ENCODE peak calls at places on chromosomes 12 and 14, in five cellular contexts. One of them, this sample, is unnamed.

GRCh38 chr12:132275110-132275531 is 54.3 kb downstream of the GALNT9 start:
- DNase-seq in activated T-helper 1 cell treated with anti-CD3 and anti-CD28 coated beads, Interleukin-12 subunit alpha, Interleukin-12 subunit beta, Interleukin-2, Interleukin-4 antibody, amounts not matched to agents 30 ng/mL and 10 ng/mL and 1 ng/mL, durations not matched to agents 14 hours and 24 hours and 36 hours: no peak
- DNase-seq in NCI-H446: peak
- DNase-seq in Peyer's patch: no peak
- DNase-seq in Kasumi-1: no peak
- DNase-seq in this sample: no peak

GRCh38 chr14:105128059-105128458 is 40.5 kb downstream of the JAG2 start:
- DNase-seq in activated T-helper 1 cell treated with anti-CD3 and anti-CD28 coated beads, Interleukin-12 subunit alpha, Interleukin-12 subunit beta, Interleukin-2, Interleukin-4 antibody, amounts not matched to agents 30 ng/mL and 10 ng/mL and 1 ng/mL, durations not matched to agents 14 hours and 24 hours and 36 hours: no peak
- DNase-seq in NCI-H446: no peak
- DNase-seq in Peyer's patch: no peak
- DNase-seq in Kasumi-1: no peak
- DNase-seq in this sample: no peak

GRCh38 chr12:26244503-26244902 is 49.1 kb downstream of the SSPN start:
- DNase-seq in activated T-helper 1 cell treated with anti-CD3 and anti-CD28 coated beads, Interleukin-12 subunit alpha, Interleukin-12 subunit beta, Interleukin-2, Interleukin-4 antibody, amounts not matched to agents 30 ng/mL and 10 ng/mL and 1 ng/mL, durations not matched to agents 14 hours and 24 hours and 36 hours: no peak
- DNase-seq in NCI-H446: no peak
- DNase-seq in Peyer's patch: no peak
- DNase-seq in Kasumi-1: no peak
- DNase-seq in this sample: no peak

GRCh38 chr12:130566446-130567155 is 149.5 kb downstream of the RIMBP2 start:
- DNase-seq in activated T-helper 1 cell treated with anti-CD3 and anti-CD28 coated beads, Interleukin-12 subunit alpha, Interleukin-12 subunit beta, Interleukin-2, Interleukin-4 antibody, amounts not matched to agents 30 ng/mL and 10 ng/mL and 1 ng/mL, durations not matched to agents 14 hours and 24 hours and 36 hours: no peak
- DNase-seq in NCI-H446: no peak
- DNase-seq in Peyer's patch: no peak
- DNase-seq in Kasumi-1: no peak
- DNase-seq in this sample: no peak

GRCh38 chr14:36981832-36982528 is 190.4 kb downstream of the SLC25A21 start:
- DNase-seq in activated T-helper 1 cell treated with anti-CD3 and anti-CD28 coated beads, Interleukin-12 subunit alpha, Interleukin-12 subunit beta, Interleukin-2, Interleukin-4 antibody, amounts not matched to agents 30 ng/mL and 10 ng/mL and 1 ng/mL, durations not matched to agents 14 hours and 24 hours and 36 hours: no peak
- DNase-seq in NCI-H446: no peak
- DNase-seq in Peyer's patch: no peak
- DNase-seq in Kasumi-1: no peak
- DNase-seq in this sample: peak

GRCh38 chr12:2924019-2924418 is 33.3 kb downstream of the TULP3 start:
- DNase-seq in activated T-helper 1 cell treated with anti-CD3 and anti-CD28 coated beads, Interleukin-12 subunit alpha, Interleukin-12 subunit beta, Interleukin-2, Interleukin-4 antibody, amounts not matched to agents 30 ng/mL and 10 ng/mL and 1 ng/mL, durations not matched to agents 14 hours and 24 hours and 36 hours: no peak
- DNase-seq in NCI-H446: no peak
- DNase-seq in Peyer's patch: no peak
- DNase-seq in Kasumi-1: no peak
- DNase-seq in this sample: peak

GRCh38 chr12:46269429-46270241 is 792 bp upstream of the SLC38A1 start:
- DNase-seq in activated T-helper 1 cell treated with anti-CD3 and anti-CD28 coated beads, Interleukin-12 subunit alpha, Interleukin-12 subunit beta, Interleukin-2, Interleukin-4 antibody, amounts not matched to agents 30 ng/mL and 10 ng/mL and 1 ng/mL, durations not matched to agents 14 hours and 24 hours and 36 hours: peak
- DNase-seq in NCI-H446: no peak
- DNase-seq in Peyer's patch: no peak
- DNase-seq in Kasumi-1: peak
- DNase-seq in this sample: no peak

GRCh38 chr14:21039585-21040369 is 2.4 kb upstream of the RNASE7 start:
- DNase-seq in activated T-helper 1 cell treated with anti-CD3 and anti-CD28 coated beads, Interleukin-12 subunit alpha, Interleukin-12 subunit beta, Interleukin-2, Interleukin-4 antibody, amounts not matched to agents 30 ng/mL and 10 ng/mL and 1 ng/mL, durations not matched to agents 14 hours and 24 hours and 36 hours: no peak
- DNase-seq in NCI-H446: peak
- DNase-seq in Peyer's patch: no peak
- DNase-seq in Kasumi-1: peak
- DNase-seq in this sample: peak

GRCh38 chr12:70598467-70599194 is 38.6 kb downstream of the PTPRB start:
- DNase-seq in activated T-helper 1 cell treated with anti-CD3 and anti-CD28 coated beads, Interleukin-12 subunit alpha, Interleukin-12 subunit beta, Interleukin-2, Interleukin-4 antibody, amounts not matched to agents 30 ng/mL and 10 ng/mL and 1 ng/mL, durations not matched to agents 14 hours and 24 hours and 36 hours: no peak
- DNase-seq in NCI-H446: no peak
- DNase-seq in Peyer's patch: no peak
- DNase-seq in Kasumi-1: no peak
- DNase-seq in this sample: no peak

GRCh38 chr12:82682851-82683261 is 3.9 kb upstream of the TMTC2 start:
- DNase-seq in activated T-helper 1 cell treated with anti-CD3 and anti-CD28 coated beads, Interleukin-12 subunit alpha, Interleukin-12 subunit beta, Interleukin-2, Interleukin-4 antibody, amounts not matched to agents 30 ng/mL and 10 ng/mL and 1 ng/mL, durations not matched to agents 14 hours and 24 hours and 36 hours: no peak
- DNase-seq in NCI-H446: no peak
- DNase-seq in Peyer's patch: no peak
- DNase-seq in Kasumi-1: peak
- DNase-seq in this sample: no peak

GRCh38 chr14:87615822-87616679 is 376.9 kb downstream of the GALC start:
- DNase-seq in activated T-helper 1 cell treated with anti-CD3 and anti-CD28 coated beads, Interleukin-12 subunit alpha, Interleukin-12 subunit beta, Interleukin-2, Interleukin-4 antibody, amounts not matched to agents 30 ng/mL and 10 ng/mL and 1 ng/mL, durations not matched to agents 14 hours and 24 hours and 36 hours: peak
- DNase-seq in NCI-H446: peak
- DNase-seq in Peyer's patch: no peak
- DNase-seq in Kasumi-1: peak
- DNase-seq in this sample: peak

GRCh38 chr12:51953925-51954324 is 2.4 kb downstream of the ACVR1B start:
- DNase-seq in activated T-helper 1 cell treated with anti-CD3 and anti-CD28 coated beads, Interleukin-12 subunit alpha, Interleukin-12 subunit beta, Interleukin-2, Interleukin-4 antibody, amounts not matched to agents 30 ng/mL and 10 ng/mL and 1 ng/mL, durations not matched to agents 14 hours and 24 hours and 36 hours: no peak
- DNase-seq in NCI-H446: no peak
- DNase-seq in Peyer's patch: no peak
- DNase-seq in Kasumi-1: no peak
- DNase-seq in this sample: no peak

GRCh38 chr12:9928607-9929006 is 3.6 kb downstream of the CLEC2A start:
- DNase-seq in activated T-helper 1 cell treated with anti-CD3 and anti-CD28 coated beads, Interleukin-12 subunit alpha, Interleukin-12 subunit beta, Interleukin-2, Interleukin-4 antibody, amounts not matched to agents 30 ng/mL and 10 ng/mL and 1 ng/mL, durations not matched to agents 14 hours and 24 hours and 36 hours: no peak
- DNase-seq in NCI-H446: no peak
- DNase-seq in Peyer's patch: no peak
- DNase-seq in Kasumi-1: no peak
- DNase-seq in this sample: no peak

GRCh38 chr12:101521136-101521535 is 46.0 kb downstream of the SPIC start:
- DNase-seq in activated T-helper 1 cell treated with anti-CD3 and anti-CD28 coated beads, Interleukin-12 subunit alpha, Interleukin-12 subunit beta, Interleukin-2, Interleukin-4 antibody, amounts not matched to agents 30 ng/mL and 10 ng/mL and 1 ng/mL, durations not matched to agents 14 hours and 24 hours and 36 hours: no peak
- DNase-seq in NCI-H446: no peak
- DNase-seq in Peyer's patch: no peak
- DNase-seq in Kasumi-1: no peak
- DNase-seq in this sample: no peak

GRCh38 chr12:56333197-56333678 is 562 bp downstream of the PAN2 start:
- DNase-seq in activated T-helper 1 cell treated with anti-CD3 and anti-CD28 coated beads, Interleukin-12 subunit alpha, Interleukin-12 subunit beta, Interleukin-2, Interleukin-4 antibody, amounts not matched to agents 30 ng/mL and 10 ng/mL and 1 ng/mL, durations not matched to agents 14 hours and 24 hours and 36 hours: no peak
- DNase-seq in NCI-H446: no peak
- DNase-seq in Peyer's patch: no peak
- DNase-seq in Kasumi-1: no peak
- DNase-seq in this sample: no peak

This sample was measured in astrocyte of the cerebellum.